ENCODE peak calls at places on chromosome 18, in nine cellular contexts. One of them, this sample, is unnamed.
A peak's percentile ranks its signal among the peaks of the same experiment; 100 is the strongest.

GRCh38 chr18:48600746-48601090 is 61.9 kb downstream of the CTIF start:
- DNase-seq in EL: no peak
- DNase-seq in stimulated activated CD4-positive, alpha-beta T cell treated with anti-CD3 and anti-CD28 coated beads, Interleukin-1b, Interleukin-23, amount 100 ng/mL, for 1 hour: no peak
- DNase-seq in thyroid gland: no peak
- DNase-seq in A549: no peak
- DNase-seq in ELR: no peak
- DNase-seq in activated naive CD8-positive, alpha-beta T cell treated with anti-CD3 and anti-CD28 coated beads, Interleukin-2, amount 50 U/mL, for 24 hours: no peak
- DNase-seq in SJCRH30: peak; percentile 4
- DNase-seq in HS-5: no peak
- DNase-seq in this sample: no peak

GRCh38 chr18:3972291-3972985 is 482.7 kb downstream of the DLGAP1 start:
- DNase-seq in EL: no peak
- DNase-seq in stimulated activated CD4-positive, alpha-beta T cell treated with anti-CD3 and anti-CD28 coated beads, Interleukin-1b, Interleukin-23, amount 100 ng/mL, for 1 hour: no peak
- DNase-seq in thyroid gland: no peak
- DNase-seq in A549: no peak
- DNase-seq in ELR: no peak
- DNase-seq in activated naive CD8-positive, alpha-beta T cell treated with anti-CD3 and anti-CD28 coated beads, Interleukin-2, amount 50 U/mL, for 24 hours: no peak
- DNase-seq in SJCRH30: no peak
- DNase-seq in HS-5: no peak
- DNase-seq in this sample: no peak

GRCh38 chr18:76882186-76882585 is 59.8 kb downstream of the ZNF236 start:
- DNase-seq in EL: no peak
- DNase-seq in stimulated activated CD4-positive, alpha-beta T cell treated with anti-CD3 and anti-CD28 coated beads, Interleukin-1b, Interleukin-23, amount 100 ng/mL, for 1 hour: no peak
- DNase-seq in thyroid gland: no peak
- DNase-seq in A549: no peak
- DNase-seq in ELR: no peak
- DNase-seq in activated naive CD8-positive, alpha-beta T cell treated with anti-CD3 and anti-CD28 coated beads, Interleukin-2, amount 50 U/mL, for 24 hours: no peak
- DNase-seq in SJCRH30: no peak
- DNase-seq in HS-5: no peak
- DNase-seq in this sample: no peak

GRCh38 chr18:49359732-49360444 is 100.6 kb downstream of the DYM start:
- DNase-seq in EL: peak; percentile 62
- DNase-seq in stimulated activated CD4-positive, alpha-beta T cell treated with anti-CD3 and anti-CD28 coated beads, Interleukin-1b, Interleukin-23, amount 100 ng/mL, for 1 hour: no peak
- DNase-seq in thyroid gland: no peak
- DNase-seq in A549: no peak
- DNase-seq in ELR: peak; percentile 32
- DNase-seq in activated naive CD8-positive, alpha-beta T cell treated with anti-CD3 and anti-CD28 coated beads, Interleukin-2, amount 50 U/mL, for 24 hours: no peak
- DNase-seq in SJCRH30: no peak
- DNase-seq in HS-5: peak; percentile 11
- DNase-seq in this sample: peak; percentile 88

GRCh38 chr18:79010802-79011201 is 31.2 kb downstream of the SALL3 start:
- DNase-seq in EL: no peak
- DNase-seq in stimulated activated CD4-positive, alpha-beta T cell treated with anti-CD3 and anti-CD28 coated beads, Interleukin-1b, Interleukin-23, amount 100 ng/mL, for 1 hour: no peak
- DNase-seq in thyroid gland: no peak
- DNase-seq in A549: no peak
- DNase-seq in ELR: no peak
- DNase-seq in activated naive CD8-positive, alpha-beta T cell treated with anti-CD3 and anti-CD28 coated beads, Interleukin-2, amount 50 U/mL, for 24 hours: no peak
- DNase-seq in SJCRH30: no peak
- DNase-seq in HS-5: no peak
- DNase-seq in this sample: no peak

GRCh38 chr18:12460874-12461273 is 53.1 kb downstream of the PRELID3A start:
- DNase-seq in EL: no peak
- DNase-seq in stimulated activated CD4-positive, alpha-beta T cell treated with anti-CD3 and anti-CD28 coated beads, Interleukin-1b, Interleukin-23, amount 100 ng/mL, for 1 hour: no peak
- DNase-seq in thyroid gland: no peak
- DNase-seq in A549: no peak
- DNase-seq in ELR: no peak
- DNase-seq in activated naive CD8-positive, alpha-beta T cell treated with anti-CD3 and anti-CD28 coated beads, Interleukin-2, amount 50 U/mL, for 24 hours: no peak
- DNase-seq in SJCRH30: no peak
- DNase-seq in HS-5: no peak
- DNase-seq in this sample: no peak

GRCh38 chr18:28015671-28016070 is 161.3 kb downstream of the CDH2 start:
- DNase-seq in EL: no peak
- DNase-seq in stimulated activated CD4-positive, alpha-beta T cell treated with anti-CD3 and anti-CD28 coated beads, Interleukin-1b, Interleukin-23, amount 100 ng/mL, for 1 hour: no peak
- DNase-seq in thyroid gland: no peak
- DNase-seq in A549: no peak
- DNase-seq in ELR: no peak
- DNase-seq in activated naive CD8-positive, alpha-beta T cell treated with anti-CD3 and anti-CD28 coated beads, Interleukin-2, amount 50 U/mL, for 24 hours: no peak
- DNase-seq in SJCRH30: no peak
- DNase-seq in HS-5: no peak
- DNase-seq in this sample: no peak

GRCh38 chr18:49764032-49764431 is 49.3 kb downstream of the ACAA2 start:
- DNase-seq in EL: peak; percentile 53
- DNase-seq in stimulated activated CD4-positive, alpha-beta T cell treated with anti-CD3 and anti-CD28 coated beads, Interleukin-1b, Interleukin-23, amount 100 ng/mL, for 1 hour: no peak
- DNase-seq in thyroid gland: peak; percentile 98
- DNase-seq in A549: no peak
- DNase-seq in ELR: no peak
- DNase-seq in activated naive CD8-positive, alpha-beta T cell treated with anti-CD3 and anti-CD28 coated beads, Interleukin-2, amount 50 U/mL, for 24 hours: no peak
- DNase-seq in SJCRH30: no peak
- DNase-seq in HS-5: no peak
- DNase-seq in this sample: peak; percentile 43

GRCh38 chr18:30376515-30376914 is 666.0 kb downstream of the DSC3 start:
- DNase-seq in EL: no peak
- DNase-seq in stimulated activated CD4-positive, alpha-beta T cell treated with anti-CD3 and anti-CD28 coated beads, Interleukin-1b, Interleukin-23, amount 100 ng/mL, for 1 hour: no peak
- DNase-seq in thyroid gland: no peak
- DNase-seq in A549: no peak
- DNase-seq in ELR: peak; percentile 54
- DNase-seq in activated naive CD8-positive, alpha-beta T cell treated with anti-CD3 and anti-CD28 coated beads, Interleukin-2, amount 50 U/mL, for 24 hours: no peak
- DNase-seq in SJCRH30: peak; percentile 20
- DNase-seq in HS-5: no peak
- DNase-seq in this sample: no peak

GRCh38 chr18:27824841-27825720 is 351.8 kb downstream of the CDH2 start:
- DNase-seq in EL: no peak
- DNase-seq in stimulated activated CD4-positive, alpha-beta T cell treated with anti-CD3 and anti-CD28 coated beads, Interleukin-1b, Interleukin-23, amount 100 ng/mL, for 1 hour: no peak
- DNase-seq in thyroid gland: no peak
- DNase-seq in A549: no peak
- DNase-seq in ELR: no peak
- DNase-seq in activated naive CD8-positive, alpha-beta T cell treated with anti-CD3 and anti-CD28 coated beads, Interleukin-2, amount 50 U/mL, for 24 hours: no peak
- DNase-seq in SJCRH30: no peak
- DNase-seq in HS-5: no peak
- DNase-seq in this sample: no peak

GRCh38 chr18:13500227-13500865 is 226.0 kb downstream of the FAM210A start:
- DNase-seq in EL: peak; percentile 18
- DNase-seq in stimulated activated CD4-positive, alpha-beta T cell treated with anti-CD3 and anti-CD28 coated beads, Interleukin-1b, Interleukin-23, amount 100 ng/mL, for 1 hour: no peak
- DNase-seq in thyroid gland: no peak
- DNase-seq in A549: no peak
- DNase-seq in ELR: no peak
- DNase-seq in activated naive CD8-positive, alpha-beta T cell treated with anti-CD3 and anti-CD28 coated beads, Interleukin-2, amount 50 U/mL, for 24 hours: no peak
- DNase-seq in SJCRH30: peak; percentile 2
- DNase-seq in HS-5: peak; percentile 1
- DNase-seq in this sample: peak; percentile 80

GRCh38 chr18:39620551-39621168 is 2055.1 kb upstream of the CELF4 start:
- DNase-seq in EL: no peak
- DNase-seq in stimulated activated CD4-positive, alpha-beta T cell treated with anti-CD3 and anti-CD28 coated beads, Interleukin-1b, Interleukin-23, amount 100 ng/mL, for 1 hour: no peak
- DNase-seq in thyroid gland: no peak
- DNase-seq in A549: no peak
- DNase-seq in ELR: no peak
- DNase-seq in activated naive CD8-positive, alpha-beta T cell treated with anti-CD3 and anti-CD28 coated beads, Interleukin-2, amount 50 U/mL, for 24 hours: no peak
- DNase-seq in SJCRH30: no peak
- DNase-seq in HS-5: no peak
- DNase-seq in this sample: no peak

GRCh38 chr18:57925706-57926105 is 118.3 kb upstream of the NEDD4L start:
- DNase-seq in EL: peak; percentile 84
- DNase-seq in stimulated activated CD4-positive, alpha-beta T cell treated with anti-CD3 and anti-CD28 coated beads, Interleukin-1b, Interleukin-23, amount 100 ng/mL, for 1 hour: no peak
- DNase-seq in thyroid gland: no peak
- DNase-seq in A549: no peak
- DNase-seq in ELR: peak; percentile 71
- DNase-seq in activated naive CD8-positive, alpha-beta T cell treated with anti-CD3 and anti-CD28 coated beads, Interleukin-2, amount 50 U/mL, for 24 hours: no peak
- DNase-seq in SJCRH30: no peak
- DNase-seq in HS-5: peak; percentile 68
- DNase-seq in this sample: peak; percentile 55

GRCh38 chr18:59143441-59143840 is 3.8 kb downstream of the SEC11C start:
- DNase-seq in EL: peak; percentile 4
- DNase-seq in stimulated activated CD4-positive, alpha-beta T cell treated with anti-CD3 and anti-CD28 coated beads, Interleukin-1b, Interleukin-23, amount 100 ng/mL, for 1 hour: no peak
- DNase-seq in thyroid gland: no peak
- DNase-seq in A549: no peak
- DNase-seq in ELR: no peak
- DNase-seq in activated naive CD8-positive, alpha-beta T cell treated with anti-CD3 and anti-CD28 coated beads, Interleukin-2, amount 50 U/mL, for 24 hours: no peak
- DNase-seq in SJCRH30: no peak
- DNase-seq in HS-5: no peak
- DNase-seq in this sample: no peak

GRCh38 chr18:75293591-75293990 is 83.0 kb downstream of the TSHZ1 start:
- DNase-seq in EL: peak; percentile 8
- DNase-seq in stimulated activated CD4-positive, alpha-beta T cell treated with anti-CD3 and anti-CD28 coated beads, Interleukin-1b, Interleukin-23, amount 100 ng/mL, for 1 hour: no peak
- DNase-seq in thyroid gland: no peak
- DNase-seq in A549: no peak
- DNase-seq in ELR: peak; percentile 41
- DNase-seq in activated naive CD8-positive, alpha-beta T cell treated with anti-CD3 and anti-CD28 coated beads, Interleukin-2, amount 50 U/mL, for 24 hours: no peak
- DNase-seq in SJCRH30: no peak
- DNase-seq in HS-5: no peak
- DNase-seq in this sample: peak; percentile 30

GRCh38 chr18:50790956-50791355 is 28.9 kb downstream of the MRO start:
- DNase-seq in EL: no peak
- DNase-seq in stimulated activated CD4-positive, alpha-beta T cell treated with anti-CD3 and anti-CD28 coated beads, Interleukin-1b, Interleukin-23, amount 100 ng/mL, for 1 hour: no peak
- DNase-seq in thyroid gland: no peak
- DNase-seq in A549: no peak
- DNase-seq in ELR: no peak
- DNase-seq in activated naive CD8-positive, alpha-beta T cell treated with anti-CD3 and anti-CD28 coated beads, Interleukin-2, amount 50 U/mL, for 24 hours: no peak
- DNase-seq in SJCRH30: no peak
- DNase-seq in HS-5: no peak
- DNase-seq in this sample: no peak

This sample was measured in kidney tubule cell.